ENCODE peak calls at places on chromosome 15, in four cellular contexts. One of them, this sample, is unnamed.

GRCh38 chr15:78368671-78369070 is 28.5 kb downstream of the CRABP1 start:
- DNase-seq in K562: no peak
- DNase-seq in IMR-90: no peak
- DNase-seq in GM12878: no peak
- DNase-seq in this sample: no peak

GRCh38 chr15:79184465-79184892 is 93.9 kb upstream of the RASGRF1 start:
- DNase-seq in IMR-90: peak
- DNase-seq in GM12878: peak
- DNase-seq in K562: peak
- DNase-seq in this sample: peak

GRCh38 chr15:82832601-82833209 is 23.3 kb downstream of the WHAMM start:
- DNase-seq in GM12878: peak
- DNase-seq in IMR-90: peak
- DNase-seq in K562: no peak
- DNase-seq in this sample: peak

GRCh38 chr15:69299451-69300128 is 878 bp downstream of the PAQR5 start:
- DNase-seq in GM12878: no peak
- DNase-seq in K562: no peak
- DNase-seq in IMR-90: no peak
- DNase-seq in this sample: no peak

GRCh38 chr15:98735895-98736617 is 87.7 kb downstream of the IGF1R start:
- DNase-seq in IMR-90: no peak
- DNase-seq in GM12878: no peak
- DNase-seq in K562: no peak
- DNase-seq in this sample: peak

GRCh38 chr15:84143753-84144314 is 91.7 kb upstream of the GOLGA6L4 start:
- DNase-seq in IMR-90: no peak
- DNase-seq in K562: no peak
- DNase-seq in GM12878: peak
- DNase-seq in this sample: no peak

GRCh38 chr15:96860746-96861145 is 530.2 kb downstream of the NR2F2 start:
- DNase-seq in GM12878: no peak
- DNase-seq in K562: no peak
- DNase-seq in IMR-90: no peak
- DNase-seq in this sample: no peak

GRCh38 chr15:20106026-20106425 is 435.6 kb downstream of the GOLGA6L6 start:
- DNase-seq in K562: no peak
- DNase-seq in GM12878: no peak
- DNase-seq in IMR-90: no peak
- DNase-seq in this sample: no peak

GRCh38 chr15:32884136-32884535 is 166.3 kb downstream of the GREM1 start:
- DNase-seq in IMR-90: peak
- DNase-seq in GM12878: no peak
- DNase-seq in K562: no peak
- DNase-seq in this sample: no peak

GRCh38 chr15:23645379-23646164 is 2.1 kb downstream of the MAGEL2 start:
- DNase-seq in GM12878: no peak
- DNase-seq in IMR-90: no peak
- DNase-seq in K562: peak
- DNase-seq in this sample: no peak

GRCh38 chr15:51103330-51103729 is 8.6 kb upstream of the TNFAIP8L3 start:
- DNase-seq in IMR-90: peak
- DNase-seq in K562: no peak
- DNase-seq in GM12878: no peak
- DNase-seq in this sample: peak

GRCh38 chr15:75884041-75884440 is 19.6 kb upstream of the FBXO22 start:
- DNase-seq in GM12878: no peak
- DNase-seq in IMR-90: peak
- DNase-seq in K562: no peak
- DNase-seq in this sample: no peak

GRCh38 chr15:99682455-99682854 is 50.8 kb downstream of the LYSMD4 start:
- DNase-seq in GM12878: no peak
- DNase-seq in IMR-90: peak
- DNase-seq in K562: no peak
- DNase-seq in this sample: peak

GRCh38 chr15:78618490-78618934 is 2.3 kb downstream of the CHRNA3 start:
- DNase-seq in K562: peak
- DNase-seq in GM12878: peak
- DNase-seq in IMR-90: peak
- DNase-seq in this sample: peak

GRCh38 chr15:79089890-79090486 is 592 bp downstream of the RASGRF1 start:
- DNase-seq in GM12878: no peak
- DNase-seq in K562: no peak
- DNase-seq in IMR-90: no peak
- DNase-seq in this sample: no peak

GRCh38 chr15:101215681-101216080 is 36.2 kb downstream of the CHSY1 start:
- DNase-seq in IMR-90: no peak
- DNase-seq in GM12878: no peak
- DNase-seq in K562: no peak
- DNase-seq in this sample: no peak

GRCh38 chr15:68814596-68814995 is 6.1 kb downstream of the ANP32A start:
- DNase-seq in GM12878: no peak
- DNase-seq in IMR-90: no peak
- DNase-seq in K562: no peak
- DNase-seq in this sample: no peak

GRCh38 chr15:67685008-67685599 is 140.2 kb upstream of the SKOR1 start:
- DNase-seq in K562: peak
- DNase-seq in GM12878: no peak
- DNase-seq in IMR-90: peak
- DNase-seq in this sample: peak

GRCh38 chr15:69971771-69972170 is 125.9 kb downstream of the TLE3 start:
- DNase-seq in GM12878: no peak
- DNase-seq in K562: no peak
- DNase-seq in IMR-90: no peak
- DNase-seq in this sample: no peak

GRCh38 chr15:63420333-63420741 is 38.7 kb upstream of the CA12 start:
- DNase-seq in K562: peak
- DNase-seq in IMR-90: peak
- DNase-seq in GM12878: no peak
- DNase-seq in this sample: peak

GRCh38 chr15:71747128-71748083 is 62.9 kb upstream of the NR2E3 start:
- DNase-seq in K562: no peak
- DNase-seq in GM12878: no peak
- DNase-seq in IMR-90: peak
- DNase-seq in this sample: peak

GRCh38 chr15:59828262-59828661 is 139.1 kb upstream of the BNIP2 start:
- DNase-seq in GM12878: no peak
- DNase-seq in IMR-90: no peak
- DNase-seq in K562: no peak
- DNase-seq in this sample: no peak

GRCh38 chr15:70633394-70633793 is 130.0 kb downstream of the UACA start:
- DNase-seq in IMR-90: no peak
- DNase-seq in GM12878: no peak
- DNase-seq in K562: no peak
- DNase-seq in this sample: no peak

GRCh38 chr15:96274698-96275097 is 55.8 kb upstream of the NR2F2 start:
- DNase-seq in K562: no peak
- DNase-seq in GM12878: no peak
- DNase-seq in IMR-90: no peak
- DNase-seq in this sample: peak

GRCh38 chr15:79831635-79832034 is 65.2 kb downstream of the MTHFS start:
- DNase-seq in IMR-90: no peak
- DNase-seq in K562: no peak
- DNase-seq in GM12878: no peak
- DNase-seq in this sample: no peak

GRCh38 chr15:66981746-66982145 is 83.7 kb upstream of the SMAD3 start:
- DNase-seq in GM12878: no peak
- DNase-seq in K562: no peak
- DNase-seq in IMR-90: no peak
- DNase-seq in this sample: no peak

GRCh38 chr15:40582726-40583246 is 11.3 kb upstream of the KNL1 start:
- DNase-seq in GM12878: no peak
- DNase-seq in IMR-90: no peak
- DNase-seq in K562: peak
- DNase-seq in this sample: peak
- H3K4me3 ChIP-seq in GM12878: no peak
- H3K4me3 ChIP-seq in IMR-90: no peak
- H3K4me3 ChIP-seq in K562: peak
- H3K4me3 ChIP-seq in this sample: no peak

DNA sequence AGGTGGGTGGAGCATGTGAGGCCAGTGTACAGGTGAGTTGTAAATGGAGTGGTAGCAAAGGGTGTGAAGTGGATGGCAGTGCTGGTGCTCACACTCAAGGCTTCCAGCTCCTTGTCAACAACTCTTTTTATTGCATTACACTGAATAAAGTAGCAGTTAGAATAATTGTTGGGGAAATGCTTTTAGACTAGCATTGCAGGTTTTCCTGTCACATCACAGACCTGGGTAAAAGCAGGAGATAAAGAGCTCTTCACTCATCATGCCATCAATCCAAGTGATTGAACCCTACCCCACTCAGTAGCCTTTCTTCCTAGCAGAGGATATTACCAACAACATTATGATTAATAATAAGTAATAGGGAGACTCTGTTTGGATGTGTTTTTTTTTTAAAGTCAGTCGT is 81.6 kb downstream of the CDIN1 start:
- DNase-seq in IMR-90: no peak
- DNase-seq in GM12878: no peak
- DNase-seq in K562: no peak
- DNase-seq in this sample: no peak
- TF ChIP-seq FOS in IMR-90: no peak
- TF ChIP-seq FOS in GM12878: no peak
- TF ChIP-seq FOS in K562: no peak
- TF ChIP-seq FOS in this sample: no peak

GRCh38 chr15:48899793-48900192 is 21.9 kb downstream of the EID1 start:
- DNase-seq in IMR-90: peak
- DNase-seq in K562: no peak
- DNase-seq in GM12878: no peak
- DNase-seq in this sample: no peak

GRCh38 chr15:48897144-48897814 is 19.3 kb downstream of the EID1 start:
- DNase-seq in IMR-90: peak
- DNase-seq in K562: peak
- DNase-seq in GM12878: no peak
- DNase-seq in this sample: no peak

GRCh38 chr15:48893311-48893710 is 15.4 kb downstream of the EID1 start:
- DNase-seq in GM12878: no peak
- DNase-seq in IMR-90: no peak
- DNase-seq in K562: no peak
- DNase-seq in this sample: no peak

GRCh38 chr15:48898083-48898482 is 20.1 kb downstream of the EID1 start:
- DNase-seq in IMR-90: no peak
- DNase-seq in K562: no peak
- DNase-seq in GM12878: no peak
- DNase-seq in this sample: no peak

GRCh38 chr15:48896775-48897143 is 18.8 kb downstream of the EID1 start:
- DNase-seq in IMR-90: no peak
- DNase-seq in K562: no peak
- DNase-seq in GM12878: no peak
- DNase-seq in this sample: no peak
- H3K4me3 ChIP-seq in IMR-90: no peak
- H3K4me3 ChIP-seq in K562: peak
- H3K4me3 ChIP-seq in GM12878: no peak
- H3K4me3 ChIP-seq in this sample: no peak

GRCh38 chr15:49646891-49647290 is 26.0 kb downstream of the DTWD1 start:
- DNase-seq in IMR-90: peak
- DNase-seq in K562: no peak
- DNase-seq in GM12878: no peak
- DNase-seq in this sample: no peak

GRCh38 chr15:49644364-49644794 is 23.5 kb downstream of the DTWD1 start:
- DNase-seq in IMR-90: peak
- DNase-seq in GM12878: no peak
- DNase-seq in K562: no peak
- DNase-seq in this sample: no peak

GRCh38 chr15:49645277-49645676 is 24.4 kb downstream of the DTWD1 start:
- DNase-seq in IMR-90: peak
- DNase-seq in K562: no peak
- DNase-seq in GM12878: no peak
- DNase-seq in this sample: no peak

GRCh38 chr15:49649987-49650386 is 29.1 kb downstream of the DTWD1 start:
- DNase-seq in K562: no peak
- DNase-seq in IMR-90: peak
- DNase-seq in GM12878: no peak
- DNase-seq in this sample: no peak

GRCh38 chr15:49645937-49646336 is 25.1 kb downstream of the DTWD1 start:
- DNase-seq in K562: no peak
- DNase-seq in GM12878: no peak
- DNase-seq in IMR-90: peak
- DNase-seq in this sample: peak
- TF ChIP-seq FOS in K562: no peak
- TF ChIP-seq FOS in GM12878: no peak
- TF ChIP-seq FOS in IMR-90: no peak
- TF ChIP-seq FOS in this sample: no peak

DNA sequence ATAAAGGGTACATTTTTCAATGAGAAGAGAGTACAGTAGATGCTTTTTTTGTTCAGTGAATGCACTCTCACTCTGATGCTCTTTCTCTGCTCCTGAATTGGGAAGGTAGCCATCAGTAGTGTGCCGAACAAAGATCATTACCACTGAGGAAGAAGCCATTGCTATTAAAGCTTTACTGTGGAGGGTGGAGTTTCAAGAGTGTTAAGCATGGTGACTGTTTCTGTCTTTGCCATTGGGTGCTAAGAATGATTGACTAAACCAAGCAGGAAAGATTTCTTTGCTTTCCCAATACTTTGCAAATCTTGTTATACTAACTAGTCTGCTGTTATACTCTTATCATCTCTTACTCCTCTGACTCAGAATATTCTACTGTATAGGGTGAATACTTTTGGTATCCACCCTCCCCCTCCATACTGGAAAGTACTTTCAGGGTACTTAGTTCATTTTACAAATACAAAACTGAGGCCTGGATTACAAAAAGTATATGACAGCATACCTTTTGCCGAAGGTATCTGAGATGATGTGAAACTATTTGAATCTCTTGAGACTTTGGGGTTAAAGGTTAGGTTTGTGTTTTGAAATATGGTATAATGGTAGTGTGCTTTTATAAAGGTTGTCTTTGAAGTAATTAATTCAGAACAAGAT is 1.7 kb downstream of the RAB11A start:
- DNase-seq in IMR-90: peak
- DNase-seq in GM12878: no peak
- DNase-seq in K562: peak
- DNase-seq in this sample: peak
- H3K4me3 ChIP-seq in IMR-90: peak
- H3K4me3 ChIP-seq in GM12878: peak
- H3K4me3 ChIP-seq in K562: peak
- H3K4me3 ChIP-seq in this sample: peak

GRCh38 chr15:73631915-73632669 is 1.1 kb downstream of the NPTN start:
- DNase-seq in IMR-90: peak
- DNase-seq in GM12878: no peak
- DNase-seq in K562: peak
- DNase-seq in this sample: peak
- TF ChIP-seq FOS in IMR-90: no peak
- TF ChIP-seq FOS in GM12878: no peak
- TF ChIP-seq FOS in K562: no peak
- TF ChIP-seq FOS in this sample: no peak

This sample was measured in endothelial cell of umbilical vein.